ENCODE peak calls at places on chromosome 10, in seven cellular contexts. K is NT2/D1, D is transverse colon, Q is mesendoderm, H is aorta, I is IMR-90, T is Peyer's patch. N is an unnamed sample.

GRCh38 chr10:83104616-83105015 is 1034.7 kb upstream of the GHITM start:
- DNase-seq in K (no peak), D (no peak), Q (no peak), H (no peak), I (no peak), T (no peak), N (no peak)

GRCh38 chr10:26621889-26622681 is 75.4 kb upstream of the PDSS1 start:
- DNase-seq in K (no peak), D (peak), Q (peak), H (peak), I (peak), T (peak), N (no peak)

GRCh38 chr10:129877773-129878371 is 86.2 kb downstream of the EBF3 start:
- DNase-seq in K (no peak), D (no peak), Q (peak), H (peak), I (no peak), T (no peak), N (no peak)

GRCh38 chr10:61628875-61629513 is 33.7 kb upstream of the CABCOCO1 start:
- DNase-seq in K (no peak), D (no peak), Q (peak), H (no peak), I (peak), T (no peak), N (peak)

GRCh38 chr10:116254422-116255152 is 18.4 kb downstream of the GFRA1 start:
- DNase-seq in K (no peak), D (no peak), Q (no peak), H (no peak), I (no peak), T (no peak), N (no peak)

GRCh38 chr10:104434601-104435000 is 81.0 kb downstream of the CFAP58 start:
- DNase-seq in K (no peak), D (no peak), Q (peak), H (no peak), I (peak), T (no peak), N (no peak)

GRCh38 chr10:99619090-99619800 is 994 bp downstream of the SLC25A28 start:
- DNase-seq in K (no peak), D (no peak), Q (no peak), H (no peak), I (peak), T (no peak), N (no peak)

GRCh38 chr10:20406607-20407188 is 490.4 kb downstream of the NEBL start:
- DNase-seq in K (no peak), D (no peak), Q (no peak), H (no peak), I (no peak), T (no peak), N (no peak)

GRCh38 chr10:3861785-3862184 is 76.8 kb upstream of the KLF6 start:
- DNase-seq in K (no peak), D (no peak), Q (no peak), H (no peak), I (no peak), T (no peak), N (no peak)

GRCh38 chr10:14588084-14588937 is 186.4 kb downstream of the FAM107B start:
- DNase-seq in K (no peak), D (no peak), Q (no peak), H (no peak), I (peak), T (no peak), N (peak)

GRCh38 chr10:68082815-68083395 is 7.8 kb upstream of the HERC4 start:
- DNase-seq in K (no peak), D (no peak), Q (no peak), H (no peak), I (peak), T (no peak), N (no peak)

GRCh38 chr10:50461834-50462233 is 161.9 kb downstream of the SGMS1 start:
- DNase-seq in K (no peak), D (no peak), Q (no peak), H (no peak), I (no peak), T (no peak), N (no peak)

GRCh38 chr10:124364674-124365073 is 54.0 kb downstream of the OAT start:
- DNase-seq in K (no peak), D (no peak), Q (no peak), H (no peak), I (no peak), T (no peak), N (no peak)

GRCh38 chr10:126876456-126876855 is 28.8 kb upstream of the DOCK1 start:
- DNase-seq in K (no peak), D (no peak), Q (no peak), H (no peak), I (no peak), T (no peak), N (no peak)

GRCh38 chr10:74500026-74500704 is 326.2 kb upstream of the KAT6B start:
- DNase-seq in K (no peak), D (no peak), Q (no peak), H (no peak), I (no peak), T (no peak), N (no peak)

GRCh38 chr10:102656026-102656425 is 11.7 kb downstream of the TRIM8 start:
- DNase-seq in K (no peak), D (no peak), Q (no peak), H (no peak), I (no peak), T (no peak), N (no peak)

GRCh38 chr10:35780970-35781642 is 139.0 kb upstream of the FZD8 start:
- DNase-seq in K (no peak), D (no peak), Q (no peak), H (no peak), I (no peak), T (no peak), N (no peak)

GRCh38 chr10:29377333-29377961 is 88.6 kb downstream of the LYZL1 start:
- DNase-seq in K (no peak), D (no peak), Q (peak), H (no peak), I (peak), T (no peak), N (no peak)

GRCh38 chr10:45040921-45041320 is 40.2 kb downstream of the ZNF22 start:
- DNase-seq in K (no peak), D (no peak), Q (peak), H (no peak), I (peak), T (no peak), N (no peak)

GRCh38 chr10:95183451-95184230 is 10.4 kb upstream of the ACSM6 start:
- DNase-seq in K (peak), D (peak), Q (peak), H (peak), I (peak), T (peak), N (peak)

GRCh38 chr10:119489572-119490326 is 52.8 kb downstream of the RGS10 start:
- DNase-seq in K (peak), D (peak), Q (peak), H (peak), I (no peak), T (peak), N (no peak)

GRCh38 chr10:62454696-62455451 is 80.7 kb downstream of the ZNF365 start:
- DNase-seq in K (no peak), D (no peak), Q (no peak), H (no peak), I (peak), T (no peak), N (no peak)

GRCh38 chr10:86178401-86179142 is 188.0 kb downstream of the GRID1 start:
- DNase-seq in K (peak), D (no peak), Q (peak), H (peak), I (no peak), T (peak), N (no peak)

GRCh38 chr10:119313645-119314044 is 106.3 kb downstream of the GRK5 start:
- DNase-seq in K (no peak), D (peak), Q (no peak), H (no peak), I (no peak), T (peak), N (no peak)

GRCh38 chr10:71246591-71247143 is 34.3 kb downstream of the UNC5B start:
- DNase-seq in K (no peak), D (peak), Q (no peak), H (no peak), I (no peak), T (peak), N (no peak)

GRCh38 chr10:54799491-54799890 is 1.5 kb downstream of the PCDH15 start:
- DNase-seq in K (no peak), D (no peak), Q (no peak), H (no peak), I (no peak), T (no peak), N (no peak)

GRCh38 chr10:96587255-96588059 is 645 bp upstream of the TM9SF3 start:
- DNase-seq in K (peak), D (peak), Q (peak), H (peak), I (peak), T (peak), N (peak)

DNA sequence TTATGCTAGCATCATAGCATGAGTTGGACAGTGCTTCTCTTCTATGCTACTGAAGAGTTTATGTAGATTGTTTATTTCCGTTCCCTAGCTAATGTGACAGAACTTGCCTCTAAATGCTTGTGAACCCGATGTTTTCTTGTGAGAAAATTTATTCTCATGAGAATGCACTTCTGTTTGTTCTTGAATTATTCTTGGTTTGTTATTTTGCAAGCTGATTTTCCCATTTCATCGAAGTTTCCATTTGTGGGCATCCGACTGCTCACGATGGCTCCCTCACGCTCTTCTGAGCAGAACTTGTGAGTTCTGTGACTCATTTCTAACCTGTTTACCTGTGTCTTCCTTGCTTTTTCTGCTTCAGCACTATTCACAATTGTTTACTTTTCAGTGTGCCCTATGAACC is 59.9 kb downstream of the WDFY4 start:
- DNase-seq in K (no peak), D (no peak), Q (no peak), H (no peak), I (no peak), T (no peak), N (no peak)
- H3K4me3 ChIP-seq in K (no peak), D (no peak), Q (no peak), H (no peak), I (no peak), T (no peak), N (no peak)

GRCh38 chr10:17227367-17228080 is 517 bp upstream of the VIM start:
- DNase-seq in K (no peak), D (no peak), Q (peak), H (no peak), I (peak), T (no peak), N (no peak)
- H3K4me3 ChIP-seq in K (peak), D (no peak), Q (no peak), H (peak), I (peak), T (peak), N (peak)

GRCh38 chr10:43105793-43106158 is 28.9 kb downstream of the RET start:
- DNase-seq in K (no peak), D (no peak), Q (no peak), H (no peak), I (no peak), T (no peak), N (no peak)
- H3K4me3 ChIP-seq in K (no peak), D (no peak), Q (no peak), H (no peak), I (no peak), T (peak), N (no peak)

GRCh38 chr10:79136227-79137005 is 67.7 kb downstream of the ZMIZ1 start:
- DNase-seq in K (no peak), D (no peak), Q (no peak), H (no peak), I (no peak), T (no peak), N (no peak)

GRCh38 chr10:79137826-79138225 is 69.1 kb downstream of the ZMIZ1 start:
- DNase-seq in K (no peak), D (peak), Q (no peak), H (no peak), I (peak), T (peak), N (no peak)

GRCh38 chr10:79133386-79133785 is 64.6 kb downstream of the ZMIZ1 start:
- DNase-seq in K (no peak), D (no peak), Q (no peak), H (no peak), I (no peak), T (no peak), N (no peak)

GRCh38 chr10:79137404-79137803 is 68.6 kb downstream of the ZMIZ1 start:
- DNase-seq in K (no peak), D (no peak), Q (no peak), H (no peak), I (no peak), T (no peak), N (no peak)

GRCh38 chr10:79135790-79136189 is 67.0 kb downstream of the ZMIZ1 start:
- DNase-seq in K (no peak), D (no peak), Q (no peak), H (no peak), I (no peak), T (no peak), N (no peak)
- H3K4me3 ChIP-seq in K (no peak), D (no peak), Q (no peak), H (no peak), I (no peak), T (no peak), N (no peak)

DNA sequence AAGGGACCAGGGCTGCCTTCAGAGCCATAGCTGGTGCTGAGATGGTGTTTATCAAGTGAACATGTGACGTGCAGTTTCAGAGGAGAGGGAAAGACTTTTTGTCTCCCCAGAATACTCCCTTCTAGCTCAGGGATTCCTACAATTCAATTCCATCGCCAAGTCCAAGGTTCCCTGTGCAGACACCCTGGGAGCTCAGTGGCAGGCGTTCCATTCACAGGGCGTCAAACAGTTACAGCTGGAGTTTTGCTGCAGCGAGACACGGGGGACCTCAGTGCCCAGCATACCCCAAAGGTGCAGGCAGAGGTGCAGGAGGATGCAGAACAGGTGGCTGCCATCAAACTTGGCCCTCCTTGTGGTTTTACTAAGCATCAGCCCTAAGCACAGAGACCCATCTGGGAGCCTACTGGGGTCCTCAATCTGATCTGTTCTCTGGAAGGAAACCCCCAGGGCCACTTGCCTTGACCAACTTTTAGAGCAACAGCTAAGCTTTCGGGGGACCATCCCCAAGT is 846 bp upstream of the CALML5 start:
- DNase-seq in K (no peak), D (no peak), Q (no peak), H (no peak), I (no peak), T (no peak), N (no peak)
- H3K4me3 ChIP-seq in K (no peak), D (no peak), Q (no peak), H (no peak), I (no peak), T (no peak), N (no peak)

DNA sequence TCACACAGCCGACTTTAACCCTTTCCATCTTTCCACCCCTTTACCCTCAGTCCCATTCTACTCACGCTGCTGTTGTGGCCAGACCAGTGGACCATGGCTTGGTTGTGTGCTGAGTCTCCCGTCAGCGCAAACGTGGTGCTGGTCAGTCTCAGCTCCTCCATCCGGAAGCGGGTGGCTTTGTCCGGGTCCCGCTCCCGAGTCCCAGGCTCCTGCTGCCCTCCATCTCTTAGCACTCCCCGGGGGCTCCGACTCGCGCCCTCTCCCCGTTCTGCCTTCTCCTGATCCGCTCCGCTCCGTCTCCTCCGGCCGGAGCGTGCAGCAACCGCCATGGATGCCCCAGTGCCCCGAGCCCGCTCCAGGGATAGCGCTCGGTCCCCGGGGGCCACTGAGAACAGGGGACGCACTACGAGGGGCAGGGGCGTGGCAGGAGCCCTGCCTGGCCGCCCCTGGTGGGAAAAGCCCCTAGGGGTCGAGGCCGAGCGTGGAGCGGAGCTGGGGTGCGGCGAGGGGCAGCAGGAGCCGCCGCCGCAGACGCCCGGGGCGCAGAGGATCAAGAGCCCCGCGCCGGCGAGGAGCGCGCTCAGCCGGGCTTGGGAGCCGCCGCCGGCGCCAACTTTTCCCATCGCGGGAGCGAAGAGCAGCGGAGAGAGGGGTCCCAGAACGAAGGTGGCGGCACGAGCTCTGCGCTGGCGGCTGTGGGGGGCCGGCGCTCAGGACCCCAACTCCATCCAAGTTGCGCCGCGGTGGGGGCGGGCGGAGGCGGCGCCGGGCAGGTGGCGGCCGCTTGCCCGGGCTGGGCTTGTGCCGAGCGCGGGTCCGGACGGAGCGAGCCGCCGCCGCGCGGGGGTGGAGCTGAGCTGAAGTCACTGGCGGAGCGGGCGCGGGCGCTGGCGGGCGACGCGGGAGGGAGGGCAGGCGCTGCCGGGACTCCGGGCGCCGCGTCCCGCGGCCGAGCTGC is at the start of gene SORCS1:
- DNase-seq in K (no peak), D (peak), Q (peak), H (no peak), I (no peak), T (peak), N (no peak)
- H3K4me3 ChIP-seq in K (peak), D (peak), Q (peak), H (no peak), I (no peak), T (peak), N (no peak)

GRCh38 chr10:97849101-97849490 is 547 bp upstream of the GOLGA7B start:
- DNase-seq in K (no peak), D (peak), Q (no peak), H (no peak), I (no peak), T (no peak), N (no peak)
- H3K4me3 ChIP-seq in K (no peak), D (no peak), Q (no peak), H (no peak), I (no peak), T (peak), N (no peak)

GRCh38 chr10:88975377-88975720 is 15.2 kb upstream of the FAS start:
- DNase-seq in K (no peak), D (no peak), Q (no peak), H (no peak), I (no peak), T (no peak), N (no peak)
- H3K4me3 ChIP-seq in K (no peak), D (no peak), Q (no peak), H (peak), I (peak), T (peak), N (peak)

DNA sequence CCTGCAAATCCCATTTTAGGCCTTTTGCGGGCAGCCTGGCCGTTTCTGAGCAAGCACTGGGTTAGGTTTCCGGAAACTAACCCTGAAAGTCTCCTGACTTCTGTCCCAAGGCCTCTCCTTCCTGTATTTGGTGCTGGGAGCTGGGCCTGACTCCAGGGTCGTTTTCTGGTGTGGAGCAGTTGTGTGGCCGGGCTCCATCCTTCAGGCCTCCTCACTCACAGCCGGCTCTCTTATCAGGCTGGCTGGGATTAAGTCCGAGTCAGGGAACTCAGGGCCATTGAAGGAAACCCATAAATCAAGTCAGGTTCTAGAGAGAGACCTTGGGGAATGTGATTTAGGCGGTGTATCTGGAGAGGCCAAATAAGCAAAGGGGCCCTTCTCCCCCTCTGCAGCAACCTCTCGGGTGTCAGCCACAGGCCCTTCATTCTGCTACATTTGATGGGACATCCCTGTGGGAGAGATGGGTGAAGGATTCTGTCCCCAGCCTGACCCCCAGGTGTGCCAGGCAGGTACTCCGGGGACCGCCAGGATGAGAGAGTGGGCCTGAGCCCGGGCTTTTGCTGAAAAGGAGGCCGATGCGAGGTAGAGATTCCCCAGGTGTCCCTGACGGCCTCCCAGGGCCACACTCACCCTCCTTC is 3.3 kb downstream of the GATA3 start:
- DNase-seq in K (no peak), D (no peak), Q (peak), H (no peak), I (no peak), T (no peak), N (no peak)
- H3K4me3 ChIP-seq in K (no peak), D (no peak), Q (peak), H (no peak), I (no peak), T (peak), N (no peak)